ENCODE peak calls at places on chromosomes 4 and X, in eight cellular contexts. F is activated T-helper 1 cell treated with Interleukin-2 at 50 U/mL for 16 hours, K is T-helper 17 cell, V is memory B cell, X is AG20443, T is head of caudate nucleus, O is ecto neural progenitor cell, C is AG08396. I is an unnamed sample.
A peak's percentile ranks its signal among the peaks of the same experiment; 100 is the strongest.

GRCh38 chr4:88820723-88821368 is 123.2 kb upstream of the NAP1L5 start:
- DNase-seq in F (no peak), K (no peak), V (no peak), X (no peak), T (no peak), O (no peak), C (no peak), I (no peak)

GRCh38 chr4:15864771-15865566 is 73.6 kb downstream of the FGFBP1 start:
- DNase-seq in F (no peak), K (no peak), V (no peak), X (no peak), T (no peak), O (no peak), C (no peak), I (no peak)

GRCh38 chrX:1167466-1167865 is 45.0 kb downstream of the CRLF2 start:
- DNase-seq in F (no peak), K (no peak), V (no peak), X (no peak), T (no peak), O (peak; percentile 8), C (no peak), I (no peak)

GRCh38 chr4:157509286-157509685 is 288.8 kb downstream of the GRIA2 start:
- DNase-seq in F (no peak), K (no peak), V (no peak), X (no peak), T (no peak), O (no peak), C (no peak), I (no peak)

GRCh38 chrX:19064175-19064574 is 58.1 kb downstream of the ADGRG2 start:
- DNase-seq in F (no peak), K (no peak), V (no peak), X (no peak), T (no peak), O (no peak), C (no peak), I (no peak)

GRCh38 chr4:3488791-3489190 is 25.7 kb downstream of the DOK7 start:
- DNase-seq in F (no peak), K (no peak), V (no peak), X (no peak), T (no peak), O (no peak), C (no peak), I (no peak)

GRCh38 chr4:122458625-122459024 is 2.1 kb upstream of the IL2 start:
- DNase-seq in F (no peak), K (no peak), V (no peak), X (peak; percentile 40), T (no peak), O (no peak), C (peak; percentile 5), I (no peak)

GRCh38 chr4:4457803-4458550 is 71.1 kb downstream of the NSG1 start:
- DNase-seq in F (no peak), K (no peak), V (no peak), X (peak; percentile 63), T (no peak), O (no peak), C (peak; percentile 51), I (no peak)

GRCh38 chr4:141637565-141637964 is 1.2 kb downstream of the IL15 start:
- DNase-seq in F (no peak), K (no peak), V (no peak), X (no peak), T (no peak), O (no peak), C (no peak), I (no peak)

GRCh38 chrX:11663875-11664210 is 1.9 kb downstream of the ARHGAP6 start:
- DNase-seq in F (no peak), K (no peak), V (no peak), X (no peak), T (no peak), O (peak; percentile 42), C (no peak), I (no peak)

GRCh38 chr4:39668835-39669234 is 29.1 kb upstream of the UBE2K start:
- DNase-seq in F (no peak), K (no peak), V (no peak), X (no peak), T (no peak), O (no peak), C (no peak), I (no peak)

GRCh38 chr4:7549866-7550265 is 115.1 kb upstream of the PSAPL1 start:
- DNase-seq in F (no peak), K (no peak), V (no peak), X (no peak), T (no peak), O (no peak), C (no peak), I (no peak)

GRCh38 chr4:43619219-43619618 is 726.7 kb downstream of the GRXCR1 start:
- DNase-seq in F (no peak), K (no peak), V (no peak), X (no peak), T (no peak), O (no peak), C (no peak), I (no peak)

GRCh38 chr4:137641554-137641953 is 109.3 kb upstream of the PCDH18 start:
- DNase-seq in F (no peak), K (no peak), V (no peak), X (peak; percentile 61), T (no peak), O (no peak), C (no peak), I (no peak)

I was measured in Caco-2.